ENCODE peak calls at places on chromosomes 5 and 9, in eight cellular contexts. C, H, U, T, I, L, E and P are unnamed samples.

GRCh38 chr5:157998021-157998504 is 139.1 kb upstream of the CLINT1 start:
- DNase-seq in I (no peak), H (no peak), E (no peak), U (no peak), C (no peak), L (no peak), T (no peak), P (no peak)

GRCh38 chr5:151182976-151183375 is 25.4 kb upstream of the ANXA6 start:
- DNase-seq in H (peak; percentile 39), C (no peak), L (no peak), I (no peak), U (no peak), E (no peak), T (no peak), P (no peak)

GRCh38 chr5:81838307-81838906 is 87.5 kb upstream of the SSBP2 start:
- DNase-seq in H (no peak), I (no peak), E (no peak), U (peak; percentile 45), L (peak; percentile 53), T (no peak), C (no peak), P (no peak)

GRCh38 chr9:83281306-83282255 is 218.6 kb upstream of the RASEF start:
- DNase-seq in C (peak; percentile 85), T (no peak), U (no peak), L (no peak), E (peak; percentile 69), H (no peak), I (no peak), P (no peak)

GRCh38 chr9:106588601-106589000 is 274.4 kb upstream of the ZNF462 start:
- DNase-seq in H (no peak), T (no peak), L (no peak), C (peak; percentile 87), E (peak; percentile 23), U (no peak), I (peak; percentile 73), P (no peak)

GRCh38 chr5:171990713-171991015 is 15.8 kb downstream of the FBXW11 start:
- DNase-seq in U (no peak), E (no peak), C (no peak), H (no peak), T (no peak), I (no peak), L (no peak), P (no peak)

GRCh38 chr5:43063731-43064171 is 23.6 kb upstream of the ANXA2R start:
- DNase-seq in I (no peak), C (no peak), H (peak; percentile 81), E (no peak), T (no peak), L (no peak), U (no peak), P (peak; percentile 80)

GRCh38 chr5:132059043-132059695 is 1.3 kb upstream of the IL3 start:
- DNase-seq in I (peak; percentile 63), U (peak; percentile 6), T (no peak), C (no peak), E (peak; percentile 4), H (peak; percentile 83), L (no peak), P (peak; percentile 59)

GRCh38 chr9:16133556-16134227 is 580.8 kb downstream of the CCDC171 start:
- DNase-seq in T (peak; percentile 33), I (no peak), C (peak; percentile 67), U (peak; percentile 67), H (no peak), E (peak; percentile 27), L (peak; percentile 25), P (no peak)

GRCh38 chr9:73152445-73152844 is 780 bp downstream of the ANXA1 start:
- DNase-seq in E (no peak), I (no peak), H (no peak), C (no peak), U (no peak), T (no peak), L (no peak), P (no peak)

GRCh38 chr9:73154760-73155159 is 3.1 kb downstream of the ANXA1 start:
- DNase-seq in C (no peak), L (no peak), T (no peak), E (no peak), H (no peak), I (no peak), U (no peak), P (no peak)

GRCh38 chr9:73152953-73153352 is 1.3 kb downstream of the ANXA1 start:
- DNase-seq in T (peak; percentile 15), L (no peak), I (no peak), H (no peak), U (no peak), E (no peak), C (no peak), P (no peak)

GRCh38 chr9:73154271-73154670 is 2.6 kb downstream of the ANXA1 start:
- DNase-seq in T (no peak), U (no peak), I (no peak), H (no peak), L (no peak), C (no peak), E (no peak), P (no peak)

DNA sequence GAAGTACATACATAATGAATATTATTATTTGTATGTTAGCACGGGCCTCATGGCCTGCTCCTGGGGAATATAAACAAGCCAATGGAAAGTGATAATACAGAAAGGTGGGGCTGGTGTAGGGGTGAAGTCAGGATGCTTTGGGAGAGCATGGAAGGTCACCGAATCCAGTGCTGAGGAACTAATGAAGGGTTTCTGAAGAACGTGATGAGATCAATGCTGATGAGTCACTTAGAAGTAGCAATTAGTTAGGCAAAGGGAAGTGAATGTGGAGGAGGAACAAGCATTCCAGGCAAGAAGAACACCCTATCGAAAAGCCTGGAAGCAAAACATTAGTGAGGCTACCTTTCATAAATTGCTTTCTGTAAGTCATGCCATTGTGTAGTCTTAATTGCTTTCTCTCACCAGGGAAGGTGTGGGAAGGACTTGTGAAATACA is 2.1 kb downstream of the ANXA1 start:
- DNase-seq in C (no peak), H (no peak), I (no peak), L (no peak), U (no peak), T (no peak), E (no peak), P (no peak)
- H3K4me3 ChIP-seq in C (peak overlapping the region; percentile 83), H (no peak overlapping the region), I (peak overlapping the region; percentile 52), L (no peak overlapping the region), U (no peak overlapping the region), T (no peak overlapping the region), E (no peak overlapping the region), P (peak overlapping the region; percentile 64)

DNA sequence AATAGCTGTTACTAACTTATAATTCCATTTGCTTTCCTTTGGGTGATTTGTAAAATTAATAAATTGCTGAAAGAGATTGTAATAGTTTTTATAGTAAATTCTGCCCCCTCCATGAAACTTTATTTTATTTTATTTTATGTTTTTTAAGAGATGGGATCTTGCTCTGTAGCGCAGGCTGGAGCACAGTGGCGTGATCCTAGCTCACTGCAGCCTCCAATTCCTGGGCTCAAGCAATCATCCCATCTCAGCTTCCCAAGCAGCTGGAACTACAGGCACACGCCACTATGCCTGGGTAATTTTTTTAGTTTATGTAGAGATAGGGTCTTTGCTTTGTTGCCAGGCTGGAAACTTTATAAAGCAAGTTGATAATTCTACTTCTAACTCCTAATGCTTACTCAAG is 395 bp downstream of the IL33 start:
- DNase-seq in E (no peak), C (no peak), H (no peak), U (no peak), I (no peak), L (no peak), T (no peak), P (no peak)
- H3K4me3 ChIP-seq in E (no peak overlapping the region), C (no peak overlapping the region), H (no peak overlapping the region), U (no peak overlapping the region), I (no peak overlapping the region), L (no peak overlapping the region), T (no peak overlapping the region), P (no peak overlapping the region)

GRCh38 chr9:97704327-97704677 is 7.2 kb upstream of the XPA start:
- DNase-seq in H (no peak), L (no peak), C (no peak), U (no peak), I (no peak), E (no peak), T (no peak), P (no peak)
- H3K4me3 ChIP-seq in H (no peak overlapping the region), L (peak overlapping the region; percentile 16), C (no peak overlapping the region), U (no peak overlapping the region), I (no peak overlapping the region), E (no peak overlapping the region), T (no peak overlapping the region), P (no peak overlapping the region)

GRCh38 chr9:99873531-99873930 is 32.9 kb upstream of the STX17 start:
- DNase-seq in T (no peak), E (no peak), U (no peak), H (no peak), C (no peak), L (no peak), I (no peak), P (no peak)

GRCh38 chr9:99878651-99879050 is 27.8 kb upstream of the STX17 start:
- DNase-seq in I (no peak), E (no peak), C (no peak), L (no peak), T (no peak), H (no peak), U (no peak), P (no peak)

GRCh38 chr9:99873943-99874584 is 32.4 kb upstream of the STX17 start:
- DNase-seq in E (no peak), C (no peak), U (no peak), H (no peak), T (no peak), I (no peak), L (no peak), P (no peak)

GRCh38 chr9:99881769-99882168 is 24.7 kb upstream of the STX17 start:
- DNase-seq in U (no peak), H (no peak), L (no peak), I (no peak), E (no peak), C (no peak), T (no peak), P (no peak)

DNA sequence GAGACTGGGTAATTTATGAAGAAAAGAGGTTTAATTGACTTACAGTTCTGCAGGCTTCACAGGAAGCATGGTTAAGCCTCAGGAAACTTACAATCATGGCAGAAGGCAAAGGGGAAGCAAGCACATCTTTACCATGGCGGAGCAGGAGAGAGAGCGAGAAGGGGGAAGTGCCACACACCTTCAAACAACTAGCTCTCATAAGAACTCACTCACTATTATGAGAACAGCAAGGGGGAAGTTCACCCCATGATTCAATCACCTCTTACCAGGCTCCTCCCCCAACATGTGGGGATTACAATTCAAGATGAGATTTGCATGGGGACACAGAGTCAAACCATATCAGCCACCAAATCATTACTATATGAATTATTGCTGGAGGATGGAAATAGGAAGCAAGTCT is 30.3 kb upstream of the STX17 start:
- DNase-seq in E (no peak), C (no peak), I (no peak), T (no peak), H (no peak), L (no peak), U (no peak), P (no peak)
- H3K4me3 ChIP-seq in E (no peak overlapping the region), C (no peak overlapping the region), I (no peak overlapping the region), T (no peak overlapping the region), H (no peak overlapping the region), L (no peak overlapping the region), U (no peak overlapping the region), P (no peak overlapping the region)